ENCODE peak calls at places on chromosomes 1 and 21, in six cellular contexts. Z is mammary epithelial cell, X is AG04450, H is neural crest cell, N is stomach, F is dorsolateral prefrontal cortex. E is an unnamed sample.

GRCh38 chr1:47585141-47585902 is 147.5 kb downstream of the FOXD2 start:
- DNase-seq in N (no peak), X (no peak), Z (no peak), H (no peak), F (no peak), E (no peak)

GRCh38 chr21:42521805-42522204 is 8.2 kb downstream of the SLC37A1 start:
- DNase-seq in N (no peak), H (no peak), F (no peak), X (no peak), Z (no peak), E (peak)

GRCh38 chr21:21052672-21053071 is 54.5 kb downstream of the NCAM2 start:
- DNase-seq in X (no peak), Z (no peak), F (no peak), H (no peak), N (no peak), E (no peak)

GRCh38 chr1:156642265-156643185 is 608 bp downstream of the BCAN start:
- DNase-seq in N (no peak), X (no peak), H (no peak), F (no peak), Z (no peak), E (no peak)

GRCh38 chr1:154994269-154994977 is 1.0 kb downstream of the LENEP start:
- DNase-seq in Z (no peak), X (no peak), N (no peak), H (no peak), F (no peak), E (peak)

GRCh38 chr1:243254233-243254926 is 701 bp downstream of the CEP170 start:
- DNase-seq in F (peak), Z (peak), N (peak), H (peak), X (no peak), E (peak)

GRCh38 chr1:36703526-36704208 is 221.0 kb upstream of the CSF3R start:
- DNase-seq in Z (peak), H (peak), X (peak), N (peak), F (peak), E (peak)

GRCh38 chr1:106755682-106756406 is 300.6 kb upstream of the PRMT6 start:
- DNase-seq in F (no peak), X (no peak), N (no peak), Z (peak), H (no peak), E (no peak)

GRCh38 chr1:96472471-96472870 is 249.1 kb upstream of the PTBP2 start:
- DNase-seq in H (no peak), Z (peak), F (no peak), N (no peak), X (peak), E (no peak)

GRCh38 chr1:154599658-154600057 is 8.3 kb downstream of the ADAR start:
- DNase-seq in F (peak), Z (no peak), H (no peak), X (no peak), N (no peak), E (no peak)

GRCh38 chr1:168381850-168382249 is 101.2 kb downstream of the TBX19 start:
- DNase-seq in F (no peak), Z (no peak), N (no peak), H (no peak), X (no peak), E (no peak)
- TF ChIP-seq CTCF in F (no peak), Z (no peak), N (no peak), H (peak), X (no peak), E (no peak)

DNA sequence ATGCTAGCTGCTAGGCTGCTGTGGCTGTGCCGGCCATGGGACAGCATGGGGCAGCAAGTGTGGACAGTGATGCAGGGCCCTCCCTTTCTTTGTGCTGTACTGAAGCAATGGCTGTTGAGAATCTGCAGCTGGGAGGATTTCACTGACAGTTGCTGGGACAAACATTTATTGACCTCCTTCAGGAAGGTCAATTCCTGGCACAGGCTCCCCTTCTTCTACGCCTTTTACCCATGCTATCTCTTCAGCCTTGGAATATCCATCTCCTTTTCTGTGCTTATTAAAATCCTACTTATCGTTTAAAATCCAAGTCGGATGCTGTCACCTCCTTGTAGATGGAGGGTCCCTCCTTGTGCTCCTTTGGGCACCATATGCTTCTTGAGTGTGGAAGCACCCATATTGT is 213.1 kb upstream of the USP24 start:
- DNase-seq in Z (no peak), X (no peak), F (no peak), N (no peak), H (no peak), E (no peak)
- TF ChIP-seq CTCF in Z (no peak), X (no peak), F (no peak), N (no peak), H (no peak), E (no peak)

DNA sequence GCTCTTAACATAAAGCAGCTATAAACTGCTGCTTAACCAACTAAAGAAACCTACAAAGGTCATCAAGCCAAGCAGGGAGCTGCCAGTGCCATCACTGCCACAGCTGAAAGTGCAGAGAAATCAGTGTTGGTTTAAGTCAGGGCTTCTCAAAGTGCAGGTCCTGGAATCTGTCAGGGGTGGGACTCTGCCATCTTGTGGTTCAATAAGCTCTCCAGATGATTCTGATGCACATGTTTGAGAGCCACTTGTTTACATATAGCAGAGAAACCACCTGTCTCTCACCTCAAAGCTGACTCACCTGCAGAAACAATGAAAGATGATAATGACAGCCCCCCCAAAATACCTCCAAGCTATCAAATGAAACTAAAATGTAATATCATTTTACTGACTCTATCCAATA is 49.3 kb downstream of the SH3GLB1 start:
- DNase-seq in X (no peak), N (no peak), F (no peak), Z (peak), H (no peak), E (no peak)
- TF ChIP-seq CTCF in X (no peak), N (no peak), F (no peak), Z (peak), H (no peak), E (no peak)

GRCh38 chr1:235161685-235162327 is 756 bp upstream of the RBM34 start:
- DNase-seq in N (no peak), F (no peak), Z (no peak), X (no peak), H (no peak), E (no peak)

GRCh38 chr1:235158680-235159079 is 2.4 kb downstream of the RBM34 start:
- DNase-seq in N (no peak), Z (no peak), H (no peak), F (no peak), X (no peak), E (no peak)

GRCh38 chr1:235160395-235160964 is 570 bp downstream of the RBM34 start:
- DNase-seq in X (peak), N (no peak), H (no peak), Z (no peak), F (no peak), E (no peak)

GRCh38 chr1:235157150-235157549 is 3.9 kb downstream of the RBM34 start:
- DNase-seq in N (no peak), Z (no peak), F (no peak), X (no peak), H (no peak), E (no peak)

DNA sequence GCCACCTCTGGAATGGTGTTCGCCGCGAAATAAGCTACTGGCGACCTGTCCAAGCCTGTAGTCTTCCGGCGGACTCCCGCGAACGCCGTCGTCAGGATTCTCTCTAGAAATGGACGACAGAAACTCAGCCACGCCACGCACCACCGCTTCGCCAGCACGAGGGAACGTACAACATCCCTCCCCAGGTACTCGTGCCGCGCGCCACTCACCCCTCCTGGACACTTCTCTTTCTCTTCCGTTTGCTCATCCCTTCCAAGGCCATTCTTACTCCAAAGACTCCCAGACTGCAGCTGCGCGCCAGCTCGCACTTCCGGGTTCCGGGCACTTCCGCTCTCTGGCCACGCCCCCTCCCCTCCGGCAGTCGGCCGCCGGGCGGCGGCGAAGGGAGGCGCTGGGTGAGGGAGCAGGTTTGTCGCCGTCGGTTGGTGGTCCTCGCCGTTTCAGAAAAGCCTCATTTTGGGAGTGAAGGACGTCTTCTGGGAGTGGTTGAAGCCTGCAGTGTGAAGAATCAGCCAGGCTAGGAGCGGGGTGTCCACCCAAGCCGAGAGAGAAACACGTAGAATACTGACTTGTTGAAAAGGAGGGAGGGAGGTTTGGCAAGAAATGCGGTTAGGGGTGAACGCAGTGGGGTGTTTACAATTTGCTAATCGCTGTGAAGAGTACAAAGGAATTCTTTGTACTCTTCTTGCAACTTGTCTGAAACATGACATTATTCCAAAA is at the start of gene RBM34:
- DNase-seq in H (peak), Z (peak), F (peak), X (peak), N (peak), E (peak)
- TF ChIP-seq CTCF in H (no peak), Z (peak), F (peak), X (peak), N (peak), E (no peak)

E was measured in left lung.